ENCODE peak calls at places on chromosome 12, in four cellular contexts. P is A172, X is germinal center, L is iPS DF 19.7. D is an unnamed sample.

GRCh38 chr12:24754690-24755638 is 193.9 kb downstream of the BCAT1 start:
- DNase-seq in P (peak), X (no peak), L (no peak), D (no peak)

GRCh38 chr12:93742086-93742934 is 65.1 kb downstream of the CRADD start:
- DNase-seq in P (peak), X (peak), L (peak), D (peak)

GRCh38 chr12:40106202-40106533 is 287 bp upstream of the SLC2A13 start:
- DNase-seq in P (no peak), X (no peak), L (no peak), D (no peak)

GRCh38 chr12:9760699-9761406 is at the start of gene CD69:
- DNase-seq in P (no peak), X (peak), L (no peak), D (no peak)

GRCh38 chr12:53995311-53996187 is 4.4 kb upstream of the HOXC9 start:
- DNase-seq in P (no peak), X (no peak), L (no peak), D (no peak)

GRCh38 chr12:131605304-131605829 is 105.5 kb upstream of the SFSWAP start:
- DNase-seq in P (no peak), X (no peak), L (no peak), D (no peak)

GRCh38 chr12:45284096-45284901 is 68.4 kb downstream of the ANO6 start:
- DNase-seq in P (peak), X (no peak), L (no peak), D (no peak)

GRCh38 chr12:5096241-5096880 is 52.7 kb downstream of the KCNA5 start:
- DNase-seq in P (peak), X (no peak), L (no peak), D (peak)

GRCh38 chr12:57133916-57134315 is 5.6 kb downstream of the LRP1 start:
- DNase-seq in P (no peak), X (no peak), L (no peak), D (no peak)

GRCh38 chr12:108627134-108627920 is 6.4 kb downstream of the SELPLG start:
- DNase-seq in P (no peak), X (no peak), L (no peak), D (no peak)

GRCh38 chr12:120229583-120230325 is 28.8 kb upstream of the RPLP0 start:
- DNase-seq in P (peak), X (no peak), L (no peak), D (no peak)

GRCh38 chr12:9741726-9742125 is 8.8 kb upstream of the CLECL1 start:
- DNase-seq in P (no peak), X (no peak), L (no peak), D (no peak)

GRCh38 chr12:27564612-27565213 is 40.7 kb downstream of the PPFIBP1 start:
- DNase-seq in P (peak), X (no peak), L (no peak), D (no peak)

GRCh38 chr12:6074979-6075585 is 49.4 kb downstream of the VWF start:
- DNase-seq in P (no peak), X (no peak), L (no peak), D (no peak)

GRCh38 chr12:1534708-1535107 is 59.7 kb downstream of the FBXL14 start:
- DNase-seq in P (no peak), X (no peak), L (no peak), D (no peak)

GRCh38 chr12:130288201-130288600 is 49.5 kb upstream of the PIWIL1 start:
- DNase-seq in P (no peak), X (no peak), L (no peak), D (no peak)

GRCh38 chr12:25840678-25841077 is 117.8 kb upstream of the RASSF8 start:
- DNase-seq in P (no peak), X (no peak), L (no peak), D (no peak)

GRCh38 chr12:62722971-62723680 is 211.8 kb downstream of the PPM1H start:
- DNase-seq in P (no peak), X (no peak), L (no peak), D (no peak)

GRCh38 chr12:128388461-128388921 is 121.5 kb downstream of the TMEM132C start:
- DNase-seq in P (no peak), X (no peak), L (no peak), D (no peak)

GRCh38 chr12:52137746-52138145 is 54.1 kb downstream of the KRT80 start:
- DNase-seq in P (no peak), X (no peak), L (no peak), D (no peak)

GRCh38 chr12:93521225-93521854 is 51.1 kb upstream of the SOCS2 start:
- DNase-seq in P (no peak), X (no peak), L (no peak), D (no peak)

GRCh38 chr12:104345234-104346066 is 41.9 kb downstream of the EID3 start:
- DNase-seq in P (no peak), X (no peak), L (no peak), D (no peak)

GRCh38 chr12:70648191-70648590 is 11.0 kb upstream of the PTPRB start:
- DNase-seq in P (peak), X (no peak), L (no peak), D (no peak)

GRCh38 chr12:1697253-1697652 is 6.4 kb downstream of the ADIPOR2 start:
- DNase-seq in P (no peak), X (no peak), L (no peak), D (no peak)

GRCh38 chr12:49189731-49190314 is 943 bp upstream of the TUBA1A start:
- DNase-seq in P (peak), X (no peak), L (no peak), D (no peak)

D was measured in H54.